ENCODE peak calls at places on chromosomes 16 and 17, in four cellular contexts. H is progenitor cell of endocrine pancreas, C is WTC11, V is uterus. X is an unnamed sample.

GRCh38 chr16:84526794-84527485 is 22.5 kb upstream of the MEAK7 start:
- DNase-seq in V (no peak), H (no peak), C (no peak), X (no peak)

GRCh38 chr16:80122155-80122554 is 418.6 kb upstream of the DYNLRB2 start:
- DNase-seq in C (no peak), H (no peak), V (peak), X (peak)

GRCh38 chr16:73122604-73123386 is 74.9 kb upstream of the ZFHX3 start:
- DNase-seq in H (no peak), C (no peak), V (peak), X (no peak)

GRCh38 chr17:61309857-61310256 is 89.8 kb upstream of the TBX2 start:
- DNase-seq in H (no peak), V (no peak), C (no peak), X (no peak)

GRCh38 chr16:79286646-79287423 is 313.7 kb downstream of the MAF start:
- DNase-seq in C (peak), H (no peak), V (peak), X (peak)

GRCh38 chr16:22252317-22252716 is 44.9 kb upstream of the POLR3E start:
- DNase-seq in V (no peak), C (no peak), H (no peak), X (no peak)

GRCh38 chr16:31700530-31701388 is 172.8 kb upstream of the ZNF267 start:
- DNase-seq in C (peak), V (peak), H (peak), X (peak)

GRCh38 chr17:41773190-41773588 is 13.3 kb downstream of the JUP start:
- DNase-seq in H (no peak), V (peak), C (peak), X (peak)

GRCh38 chr16:84314373-84314772 is 19.7 kb downstream of the WFDC1 start:
- DNase-seq in H (no peak), C (no peak), V (no peak), X (no peak)

GRCh38 chr17:14201087-14201486 is 35.6 kb downstream of the CDRT15 start:
- DNase-seq in C (no peak), H (no peak), V (no peak), X (no peak)

GRCh38 chr16:85650864-85651811 is 37.6 kb downstream of the GINS2 start:
- DNase-seq in C (no peak), V (peak), H (no peak), X (peak)

GRCh38 chr17:10151667-10152496 is 46.5 kb downstream of the GAS7 start:
- DNase-seq in H (no peak), V (no peak), C (no peak), X (no peak)

GRCh38 chr17:47708864-47709541 is 15.0 kb downstream of the TBKBP1 start:
- DNase-seq in V (peak), C (peak), H (no peak), X (peak)

GRCh38 chr17:48544356-48545021 is 420 bp downstream of the HOXB2 start:
- DNase-seq in V (peak), C (peak), H (no peak), X (peak)

GRCh38 chr17:58997756-58998553 is 108.7 kb downstream of the TRIM37 start:
- DNase-seq in H (no peak), V (no peak), C (no peak), X (no peak)

GRCh38 chr17:27457731-27458523 is 1.7 kb downstream of the KSR1 start:
- DNase-seq in H (no peak), C (no peak), V (no peak), X (no peak)

GRCh38 chr17:4520060-4520880 is 21.6 kb downstream of the SPNS2 start:
- DNase-seq in V (no peak), C (no peak), H (no peak), X (no peak)

GRCh38 chr17:28983286-28984240 is 22.3 kb downstream of the SEZ6 start:
- DNase-seq in C (no peak), H (no peak), V (no peak), X (no peak)

GRCh38 chr17:28982191-28982793 is 23.5 kb downstream of the SEZ6 start:
- DNase-seq in C (no peak), H (no peak), V (no peak), X (no peak)

GRCh38 chr17:51869387-51869786 is 289.1 kb downstream of the CA10 start:
- DNase-seq in V (no peak), C (peak), H (peak), X (no peak)

GRCh38 chr17:57861000-57861736 is 11.3 kb upstream of the MRPS23 start:
- DNase-seq in V (no peak), C (peak), H (no peak), X (no peak)

GRCh38 chr16:13390093-13390985 is 488.9 kb downstream of the SHISA9 start:
- DNase-seq in C (no peak), H (no peak), V (no peak), X (no peak)

GRCh38 chr17:75088465-75088895 is 726 bp downstream of the SLC16A5 start:
- DNase-seq in V (no peak), H (no peak), C (no peak), X (no peak)

GRCh38 chr17:61291457-61292311 is 108.0 kb upstream of the TBX2 start:
- DNase-seq in H (no peak), C (no peak), V (no peak), X (no peak)

GRCh38 chr17:38870259-38871165 is 654 bp downstream of the LASP1 start:
- DNase-seq in V (peak), H (peak), C (peak), X (peak)

GRCh38 chr17:19370493-19370960 is 7.8 kb upstream of the MAPK7 start:
- DNase-seq in H (no peak), C (no peak), V (peak), X (no peak)

X was measured in ovary.